ENCODE peak calls at places on chromosomes 13 and 19, in four cellular contexts. K, H, G and Y are unnamed samples.

GRCh38 chr13:82698383-82698782 is 1183.9 kb downstream of the SLITRK1 start:
- DNase-seq in H (no peak), K (no peak), G (no peak), Y (no peak)

GRCh38 chr19:35995655-35995993 is 636 bp downstream of the SDHAF1 start:
- DNase-seq in K (no peak), H (peak; percentile 24), G (peak; percentile 58), Y (no peak)

GRCh38 chr13:111380431-111380830 is 60.0 kb downstream of the TEX29 start:
- DNase-seq in K (no peak), G (no peak), H (no peak), Y (no peak)

GRCh38 chr13:110331362-110331761 is 24.3 kb downstream of the COL4A2 start:
- DNase-seq in G (peak; percentile 41), K (no peak), H (no peak), Y (no peak)

GRCh38 chr13:50915562-50915961 is 6.0 kb downstream of the RNASEH2B start:
- DNase-seq in H (peak; percentile 59), K (no peak), G (no peak), Y (no peak)

GRCh38 chr19:13132471-13133166 is 14.6 kb downstream of the NACC1 start:
- DNase-seq in H (no peak), K (no peak), G (peak; percentile 60), Y (no peak)

GRCh38 chr19:42693760-42694350 is 46.4 kb downstream of the PSG3 start:
- DNase-seq in G (peak; percentile 50), K (no peak), H (no peak), Y (peak; percentile 8)

GRCh38 chr13:48806522-48806921 is 152.8 kb downstream of the CYSLTR2 start:
- DNase-seq in G (no peak), K (no peak), H (no peak), Y (no peak)

GRCh38 chr13:35514166-35514565 is 37.7 kb upstream of the MAB21L1 start:
- DNase-seq in K (no peak), H (no peak), G (no peak), Y (no peak)

GRCh38 chr13:23087884-23088283 is 92.9 kb upstream of the SGCG start:
- DNase-seq in K (no peak), G (peak; percentile 33), H (no peak), Y (no peak)

GRCh38 chr13:34620073-34620858 is 321.8 kb upstream of the NBEA start:
- DNase-seq in G (no peak), K (no peak), H (no peak), Y (no peak)

GRCh38 chr13:110520431-110521295 is 40.9 kb downstream of the RAB20 start:
- DNase-seq in K (no peak), G (peak; percentile 96), H (peak; percentile 37), Y (no peak)

GRCh38 chr13:40352807-40353562 is 313.5 kb downstream of the FOXO1 start:
- DNase-seq in H (no peak), K (no peak), G (peak; percentile 53), Y (no peak)

GRCh38 chr19:56896041-56896440 is 55.5 kb upstream of the PEG3 start:
- DNase-seq in H (no peak), K (no peak), G (no peak), Y (no peak)

GRCh38 chr19:12939292-12939606 is 840 bp downstream of the CALR start:
- DNase-seq in H (peak; percentile 43), G (peak; percentile 64), K (no peak), Y (no peak)

GRCh38 chr13:98459171-98459681 is 117.7 kb downstream of the STK24 start:
- DNase-seq in H (no peak), K (no peak), G (no peak), Y (no peak)

GRCh38 chr19:38034153-38034835 is 127.3 kb downstream of the SIPA1L3 start:
- DNase-seq in K (no peak), G (peak; percentile 19), H (no peak), Y (no peak)

GRCh38 chr19:17341386-17341785 is 4.0 kb downstream of the GTPBP3 start:
- DNase-seq in G (no peak), H (no peak), K (no peak), Y (no peak)

GRCh38 chr13:23656637-23657036 is 86.4 kb downstream of the TNFRSF19 start:
- DNase-seq in G (peak; percentile 73), H (no peak), K (no peak), Y (no peak)

GRCh38 chr19:5824791-5825577 is 14.5 kb downstream of the FUT6 start:
- DNase-seq in G (no peak), H (no peak), K (no peak), Y (no peak)

GRCh38 chr19:21843081-21843480 is 7.1 kb upstream of the ZNF43 start:
- DNase-seq in H (no peak), G (no peak), K (no peak), Y (no peak)

GRCh38 chr13:30818323-30818960 is 83.1 kb downstream of the ALOX5AP start:
- DNase-seq in G (peak; percentile 97), H (no peak), K (no peak), Y (no peak)

GRCh38 chr19:44447864-44448674 is at the start of gene ZNF229:
- DNase-seq in K (peak; percentile 82), G (peak; percentile 96), H (peak; percentile 75), Y (peak; percentile 85)

GRCh38 chr13:99176309-99177276 is 24.1 kb upstream of the UBAC2 start:
- DNase-seq in G (peak; percentile 65), K (peak; percentile 69), H (peak; percentile 85), Y (no peak)

GRCh38 chr13:77674802-77675201 is 22.7 kb upstream of the SLAIN1 start:
- DNase-seq in H (no peak), G (no peak), K (no peak), Y (no peak)

GRCh38 chr19:16661480-16662034 is 618 bp downstream of the TMEM38A start:
- DNase-seq in K (no peak), G (no peak), H (peak; percentile 50), Y (no peak)

GRCh38 chr13:106617561-106617960 is 49.6 kb upstream of the ARGLU1 start:
- DNase-seq in G (peak; percentile 53), H (no peak), K (no peak), Y (peak; percentile 43)

GRCh38 chr13:42814868-42815267 is 33.5 kb downstream of the FAM216B start:
- DNase-seq in G (peak; percentile 78), H (no peak), K (no peak), Y (peak; percentile 27)

GRCh38 chr13:21616880-21617279 is 12.9 kb upstream of the MICU2 start:
- DNase-seq in K (no peak), H (no peak), G (no peak), Y (no peak)

GRCh38 chr13:51380269-51380668 is 40.8 kb downstream of the SERPINE3 start:
- DNase-seq in H (no peak), G (peak; percentile 65), K (no peak), Y (no peak)

GRCh38 chr13:20057963-20058362 is 99.4 kb downstream of the ZMYM2 start:
- DNase-seq in H (no peak), G (no peak), K (no peak), Y (no peak)

GRCh38 chr19:22733691-22734090 is 50.3 kb downstream of the ZNF99 start:
- DNase-seq in G (no peak), K (no peak), H (no peak), Y (no peak)

GRCh38 chr19:45632468-45633196 is 6.6 kb downstream of the EML2 start:
- DNase-seq in H (no peak), G (peak; percentile 94), K (peak; percentile 90), Y (peak; percentile 98)

GRCh38 chr19:38678217-38678890 is 30.9 kb downstream of the ACTN4 start:
- DNase-seq in H (no peak), G (no peak), K (no peak), Y (no peak)

GRCh38 chr13:108944760-108945159 is 315.3 kb downstream of the MYO16 start:
- DNase-seq in G (peak; percentile 56), H (no peak), K (no peak), Y (no peak)

GRCh38 chr13:44668707-44669106 is 92.6 kb upstream of the TSC22D1 start:
- DNase-seq in K (no peak), G (no peak), H (no peak), Y (no peak)

GRCh38 chr13:26025196-26025595 is 26.6 kb downstream of the SHISA2 start:
- DNase-seq in G (no peak), K (no peak), H (no peak), Y (no peak)

GRCh38 chr13:26024558-26024957 is 27.3 kb downstream of the SHISA2 start:
- DNase-seq in K (no peak), G (peak; percentile 69), H (no peak), Y (no peak)

GRCh38 chr13:26029581-26030136 is 22.2 kb downstream of the SHISA2 start:
- DNase-seq in H (no peak), K (no peak), G (no peak), Y (no peak)

GRCh38 chr13:26025771-26026170 is 26.0 kb downstream of the SHISA2 start:
- DNase-seq in H (no peak), K (no peak), G (no peak), Y (no peak)

GRCh38 chr13:26026211-26026610 is 25.6 kb downstream of the SHISA2 start:
- DNase-seq in H (no peak), G (no peak), K (no peak), Y (no peak)
- H3K27ac ChIP-seq in H (no peak overlapping the region), G (peak overlapping the region; percentile 94), K (no peak overlapping the region), Y (no peak overlapping the region)

GRCh38 chr19:55668603-55669348 is 6.2 kb upstream of the EPN1 start:
- DNase-seq in K (no peak), G (no peak), H (no peak), Y (no peak)

GRCh38 chr19:55672418-55672817 is 2.6 kb upstream of the EPN1 start:
- DNase-seq in K (no peak), G (peak; percentile 50), H (no peak), Y (no peak)

GRCh38 chr19:55671054-55671378 is 4.0 kb upstream of the EPN1 start:
- DNase-seq in G (no peak), K (no peak), H (no peak), Y (no peak)

GRCh38 chr19:55669418-55670279 is 5.4 kb upstream of the EPN1 start:
- DNase-seq in K (no peak), H (no peak), G (no peak), Y (no peak)

GRCh38 chr19:55670280-55671053 is 4.6 kb upstream of the EPN1 start:
- DNase-seq in K (no peak), H (no peak), G (peak; percentile 20), Y (no peak)
- H3K27ac ChIP-seq in K (no peak overlapping the region), H (no peak overlapping the region), G (peak overlapping the region; percentile 46), Y (no peak overlapping the region)

GRCh38 chr19:2185734-2186070 is 22.0 kb downstream of the DOT1L start:
- DNase-seq in K (no peak), G (no peak), H (no peak), Y (no peak)
- H3K27ac ChIP-seq in K (peak overlapping the region; percentile 74), G (peak overlapping the region; percentile 95), H (peak overlapping the region; percentile 64), Y (no peak overlapping the region)

DNA sequence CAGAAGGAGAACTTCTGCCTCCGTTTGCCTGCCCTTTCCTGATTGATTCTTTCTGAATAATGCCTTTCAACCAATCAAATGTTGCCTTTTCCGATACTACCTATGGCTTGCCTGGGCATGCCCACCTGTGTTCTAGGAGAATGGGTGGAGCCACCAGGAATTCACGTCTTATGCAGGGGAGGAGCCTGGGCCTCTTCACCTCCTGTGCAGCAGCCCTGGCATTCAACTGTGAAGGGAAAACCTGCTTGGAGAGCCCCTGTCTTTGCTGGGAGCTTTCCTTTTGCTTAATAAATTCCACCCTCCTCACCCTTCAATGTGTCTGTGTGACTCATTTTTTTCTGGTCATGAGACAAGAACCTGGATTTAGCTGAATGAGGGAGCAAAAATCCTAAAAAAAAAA is 730.7 kb downstream of the UQCRFS1 start:
- DNase-seq in G (no peak), K (no peak), H (no peak), Y (no peak)
- H3K27ac ChIP-seq in G (no peak overlapping the region), K (no peak overlapping the region), H (no peak overlapping the region), Y (no peak overlapping the region)